ENCODE peak calls at places on chromosomes 7 and 10, in ten cellular contexts. T, G, L, C, D, Z, K, O, Q and I are unnamed samples.

GRCh38 chr7:30851651-30852359 is 59.8 kb upstream of the AQP1 start:
- DNase-seq in K (no peak), G (no peak), D (peak), Q (no peak), T (no peak), C (no peak), L (no peak), Z (no peak), O (no peak), I (no peak)

GRCh38 chr7:22351878-22352277 is 5.1 kb downstream of the RAPGEF5 start:
- DNase-seq in L (no peak), D (no peak), C (no peak), Z (no peak), T (no peak), O (no peak), K (no peak), G (peak), Q (no peak), I (no peak)

GRCh38 chr10:102462512-102463054 is 11.2 kb upstream of the C10orf95 start:
- DNase-seq in L (no peak), O (no peak), C (no peak), G (no peak), Q (no peak), D (no peak), Z (peak), T (no peak), K (no peak), I (no peak)

GRCh38 chr10:75408911-75409885 is 7.6 kb upstream of the ZNF503 start:
- DNase-seq in Z (peak), K (peak), C (no peak), Q (peak), T (peak), D (no peak), O (peak), L (peak), G (peak), I (peak)

GRCh38 chr7:121259826-121260225 is 69.0 kb upstream of the WNT16 start:
- DNase-seq in Z (no peak), O (no peak), C (no peak), L (peak), K (no peak), D (no peak), Q (no peak), G (no peak), T (no peak), I (no peak)

GRCh38 chr10:71214641-71215160 is 2.3 kb downstream of the UNC5B start:
- DNase-seq in T (no peak), L (no peak), G (no peak), C (no peak), D (no peak), K (no peak), Q (no peak), O (no peak), Z (no peak), I (no peak)

GRCh38 chr10:133306941-133307379 is 1.7 kb downstream of the TUBGCP2 start:
- DNase-seq in G (no peak), Z (no peak), Q (peak), O (no peak), T (no peak), C (no peak), L (no peak), K (no peak), D (no peak), I (no peak)

GRCh38 chr7:46900312-46901263 is 681.3 kb downstream of the TNS3 start:
- DNase-seq in K (no peak), L (no peak), T (no peak), O (no peak), Q (no peak), G (peak), Z (no peak), C (peak), D (peak), I (no peak)

GRCh38 chr10:132422169-132422691 is 25.2 kb downstream of the PWWP2B start:
- DNase-seq in K (no peak), L (no peak), D (no peak), Q (peak), C (no peak), G (no peak), O (no peak), Z (no peak), T (no peak), I (no peak)

GRCh38 chr7:43721193-43721806 is 8.0 kb downstream of the COA1 start:
- DNase-seq in Q (no peak), D (peak), K (no peak), L (peak), C (peak), O (no peak), G (peak), T (no peak), Z (no peak), I (no peak)

GRCh38 chr7:107582906-107583305 is 2.9 kb downstream of the BCAP29 start:
- DNase-seq in T (no peak), D (no peak), Z (no peak), G (no peak), K (no peak), O (no peak), L (no peak), Q (no peak), C (no peak), I (no peak)

GRCh38 chr7:95335093-95335492 is 10.8 kb upstream of the PON1 start:
- DNase-seq in O (no peak), Z (no peak), G (no peak), T (no peak), K (no peak), L (no peak), C (peak), D (peak), Q (no peak), I (no peak)

GRCh38 chr10:54962134-54962900 is 161.3 kb upstream of the PCDH15 start:
- DNase-seq in Z (no peak), K (no peak), G (no peak), D (no peak), C (no peak), L (no peak), Q (no peak), O (no peak), T (no peak), I (no peak)

GRCh38 chr10:102660891-102661613 is 16.8 kb downstream of the TRIM8 start:
- DNase-seq in Z (peak), D (peak), G (peak), L (no peak), K (no peak), O (peak), C (peak), T (peak), Q (peak), I (no peak)

GRCh38 chr7:143373255-143373794 is 7.8 kb upstream of the ZYX start:
- DNase-seq in T (no peak), G (no peak), Q (no peak), K (no peak), D (no peak), L (no peak), O (no peak), Z (no peak), C (no peak), I (no peak)
- TF ChIP-seq CTCF in T (no peak), G (no peak), Q (no peak), K (no peak), D (no peak), L (no peak), O (no peak), Z (no peak), C (no peak), I (no peak)

DNA sequence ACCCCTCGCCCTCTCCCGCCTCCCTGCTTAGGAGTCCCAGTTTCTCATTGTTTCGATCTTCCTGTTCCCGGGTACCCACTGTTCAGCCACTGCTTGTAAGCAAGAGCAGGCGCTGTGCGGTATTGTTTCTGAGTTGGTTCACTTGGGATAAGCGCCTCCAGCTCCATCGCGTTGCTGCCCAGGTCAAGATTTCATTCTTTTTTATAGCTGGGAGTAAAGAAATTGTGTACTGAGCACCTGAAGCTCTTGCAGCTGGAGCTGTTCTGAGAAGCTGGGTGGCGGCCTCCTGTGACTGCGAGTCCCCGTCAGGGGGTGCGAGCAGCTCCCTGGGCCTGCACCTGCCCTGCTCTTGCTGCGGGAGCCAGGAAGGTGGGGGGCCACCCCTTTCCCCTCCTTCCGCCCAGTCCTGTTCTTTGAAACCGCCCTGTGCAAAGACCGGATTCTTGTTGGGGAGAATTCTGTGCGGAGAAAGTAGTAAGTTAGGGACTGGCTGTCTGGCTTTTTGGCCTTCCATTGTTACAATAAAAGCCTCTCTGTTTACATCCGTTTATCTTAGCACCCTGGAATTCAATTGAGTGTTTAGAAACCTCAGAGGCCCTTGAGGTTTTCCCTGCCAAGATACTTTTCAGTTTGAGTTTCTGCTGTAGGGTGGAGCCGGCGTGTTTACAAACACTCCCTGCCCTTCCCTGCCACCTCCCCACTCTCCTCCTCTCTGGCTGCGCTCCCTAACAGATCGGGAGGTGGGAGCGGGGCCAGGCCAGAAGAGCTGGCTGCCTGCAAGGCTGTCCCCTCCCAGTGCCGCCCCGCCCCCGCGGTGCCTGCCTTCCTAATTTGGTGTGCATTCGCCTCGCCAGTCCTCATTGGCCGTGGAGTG is 30.8 kb upstream of the AP5Z1 start:
- DNase-seq in Z (peak), D (peak), C (peak), K (peak), L (peak), T (peak), Q (peak), O (peak), G (peak), I (peak)
- TF ChIP-seq CTCF in Z (no peak), D (no peak), C (no peak), K (no peak), L (no peak), T (no peak), Q (no peak), O (no peak), G (no peak), I (no peak)

DNA sequence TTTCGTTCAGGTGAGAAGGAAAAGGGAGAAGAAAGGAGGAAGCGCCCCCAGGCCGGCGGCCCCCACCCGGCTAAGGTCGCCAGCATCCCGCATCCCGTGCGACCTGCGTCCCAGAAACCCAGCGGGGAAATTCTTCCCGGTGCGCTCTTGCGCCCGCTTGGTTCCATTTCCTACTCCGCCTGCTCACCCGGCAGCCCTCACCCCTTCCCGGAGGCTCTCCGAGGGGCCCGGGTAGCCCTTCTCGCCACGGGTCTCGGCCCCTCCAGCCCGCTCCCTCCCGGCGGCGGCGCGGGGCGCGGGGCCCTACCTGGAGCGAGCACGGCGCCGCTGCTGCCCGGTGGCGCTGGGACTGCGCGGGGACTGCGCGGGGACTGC is at the start of gene PRKCQ:
- DNase-seq in C (peak), Q (no peak), G (no peak), Z (peak), T (no peak), L (peak), D (peak), O (no peak), K (no peak), I (peak)
- TF ChIP-seq CTCF in C (no peak), Q (no peak), G (no peak), Z (no peak), T (no peak), L (no peak), D (no peak), O (no peak), K (no peak), I (no peak)

GRCh38 chr10:79067241-79068202 is 1.2 kb upstream of the ZMIZ1 start:
- DNase-seq in O (peak), T (peak), G (peak), Q (peak), K (peak), L (peak), Z (peak), C (peak), D (peak), I (peak)

GRCh38 chr10:79066460-79067240 is 2.1 kb upstream of the ZMIZ1 start:
- DNase-seq in C (peak), L (no peak), T (peak), D (peak), Q (peak), O (peak), K (no peak), G (no peak), Z (peak), I (peak)

GRCh38 chr10:79068562-79069324 is at the start of gene ZMIZ1:
- DNase-seq in Z (peak), O (peak), G (peak), Q (peak), L (peak), D (peak), K (peak), C (peak), T (peak), I (peak)

GRCh38 chr10:79069325-79070090 is 742 bp downstream of the ZMIZ1 start:
- DNase-seq in O (peak), C (no peak), Q (peak), D (peak), L (peak), K (no peak), Z (peak), T (peak), G (peak), I (peak)

DNA sequence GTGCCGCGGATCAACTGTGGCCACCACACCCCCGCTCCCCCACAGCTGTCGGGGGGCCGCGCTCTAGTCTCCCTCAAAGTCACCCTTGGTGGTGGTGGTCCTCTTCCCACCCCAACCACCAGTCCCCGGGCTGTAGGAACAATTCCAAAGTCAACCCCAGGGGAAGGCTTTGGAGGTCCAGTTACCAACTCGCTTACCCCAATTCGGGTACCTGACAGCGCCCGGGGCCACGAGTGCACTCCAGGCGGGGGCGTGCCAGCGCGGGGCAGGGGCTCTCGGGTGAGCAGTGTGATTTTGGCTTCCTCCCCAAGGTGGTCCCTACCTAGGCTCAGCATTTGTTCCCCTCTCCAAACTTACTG is 584 bp upstream of the ZMIZ1 start:
- DNase-seq in K (peak), T (no peak), D (no peak), C (no peak), O (peak), Z (no peak), G (peak), L (no peak), Q (no peak), I (peak)
- TF ChIP-seq CTCF in K (no peak), T (no peak), D (peak), C (no peak), O (no peak), Z (no peak), G (no peak), L (no peak), Q (no peak), I (no peak)

GRCh38 chr7:128757203-128757602 is 18.0 kb downstream of the CALU start:
- DNase-seq in T (no peak), Z (no peak), L (no peak), C (no peak), D (no peak), K (no peak), G (no peak), O (no peak), Q (no peak), I (no peak)

GRCh38 chr7:128755816-128756476 is 16.8 kb downstream of the CALU start:
- DNase-seq in L (no peak), K (no peak), C (peak), Q (no peak), O (no peak), T (no peak), D (peak), G (no peak), Z (no peak), I (no peak)

GRCh38 chr7:128752251-128752650 is 13.1 kb downstream of the CALU start:
- DNase-seq in Z (no peak), G (no peak), L (no peak), K (no peak), T (no peak), Q (no peak), D (no peak), C (no peak), O (no peak), I (no peak)

GRCh38 chr7:128758553-128758952 is 17.0 kb downstream of the OPN1SW start:
- DNase-seq in C (no peak), O (no peak), Q (no peak), L (no peak), Z (no peak), T (no peak), K (no peak), G (no peak), D (no peak), I (no peak)

DNA sequence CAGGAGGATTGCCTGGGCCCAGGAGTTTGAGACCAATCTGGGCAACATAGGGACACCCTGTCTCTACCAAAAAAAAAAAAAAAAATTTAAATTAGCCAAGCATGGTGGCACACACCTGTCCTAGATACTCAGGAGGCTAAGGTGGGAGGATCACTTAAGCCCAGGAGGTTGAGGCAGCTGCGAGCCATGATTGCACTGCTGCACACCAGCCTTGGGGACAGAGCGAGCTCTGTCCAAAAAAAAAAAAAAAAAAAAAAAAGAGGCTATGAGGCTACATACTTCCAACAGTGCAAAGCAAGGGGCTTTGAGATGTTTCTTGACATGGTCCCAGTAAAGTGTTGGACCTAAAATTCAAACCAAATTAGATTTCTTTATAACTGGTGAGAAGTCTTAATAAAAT is 15.9 kb downstream of the CALU start:
- DNase-seq in Q (no peak), G (no peak), K (no peak), T (no peak), L (no peak), O (no peak), D (no peak), C (no peak), Z (no peak), I (no peak)
- TF ChIP-seq CTCF in Q (no peak), G (no peak), K (no peak), T (no peak), L (no peak), O (no peak), D (no peak), C (no peak), Z (no peak), I (no peak)